ENCODE peak calls at places on chromosomes 12 and 14, in eight cellular contexts. W is WERI-Rb-1, Y is A549, F is stomach, T is neural progenitor cell, X is fibroblast of lung, L is H9, G is prostate gland. K is an unnamed sample.

GRCh38 chr12:96112733-96113132 is 77.3 kb upstream of the LTA4H start:
- DNase-seq in W (no peak), Y (no peak), F (peak; percentile 47), T (no peak), X (no peak), L (no peak), G (no peak), K (no peak)

GRCh38 chr14:58738189-58738836 is 100.6 kb downstream of the DACT1 start:
- DNase-seq in W (no peak), Y (peak; percentile 50), F (no peak), T (no peak), X (peak; percentile 96), L (no peak), G (no peak), K (peak; percentile 30)

GRCh38 chr14:21074398-21075272 is 4.5 kb downstream of the ARHGEF40 start:
- DNase-seq in W (no peak), Y (no peak), F (no peak), T (no peak), X (no peak), L (no peak), G (no peak), K (no peak)

GRCh38 chr14:72738181-72738611 is 155.7 kb downstream of the DPF3 start:
- DNase-seq in W (no peak), Y (no peak), F (peak; percentile 15), T (no peak), X (peak; percentile 40), L (peak; percentile 8), G (no peak), K (no peak)

GRCh38 chr12:27711957-27712356 is 1.3 kb downstream of the MRPS35 start:
- DNase-seq in W (no peak), Y (no peak), F (no peak), T (no peak), X (no peak), L (no peak), G (no peak), K (no peak)

GRCh38 chr12:61993734-61994345 is 266.4 kb upstream of the USP15 start:
- DNase-seq in W (no peak), Y (peak; percentile 43), F (no peak), T (peak; percentile 68), X (no peak), L (no peak), G (no peak), K (peak; percentile 20)

GRCh38 chr12:64099430-64099829 is 122.7 kb downstream of the KICS2 start:
- DNase-seq in W (no peak), Y (peak; percentile 35), F (no peak), T (no peak), X (peak; percentile 99), L (no peak), G (no peak), K (peak; percentile 74)

GRCh38 chr14:52949711-52950409 is 990 bp downstream of the FERMT2 start:
- DNase-seq in W (no peak), Y (peak; percentile 48), F (no peak), T (peak; percentile 22), X (peak; percentile 70), L (no peak), G (peak; percentile 47), K (peak; percentile 51)

GRCh38 chr12:124194521-124195225 is 100.2 kb upstream of the RFLNA start:
- DNase-seq in W (peak; percentile 64), Y (no peak), F (peak; percentile 67), T (no peak), X (no peak), L (no peak), G (no peak), K (no peak)

GRCh38 chr14:75442642-75443041 is 14.8 kb downstream of the JDP2 start:
- DNase-seq in W (no peak), Y (no peak), F (no peak), T (no peak), X (peak; percentile 52), L (no peak), G (no peak), K (no peak)

GRCh38 chr12:124507188-124508109 is 60.0 kb downstream of the NCOR2 start:
- DNase-seq in W (no peak), Y (no peak), F (no peak), T (peak; percentile 33), X (peak; percentile 59), L (no peak), G (no peak), K (no peak)

GRCh38 chr14:103625361-103626095 is 3.5 kb upstream of the KLC1 start:
- DNase-seq in W (no peak), Y (no peak), F (no peak), T (no peak), X (no peak), L (no peak), G (no peak), K (no peak)

GRCh38 chr14:61147369-61147897 is 133.7 kb downstream of the TMEM30B start:
- DNase-seq in W (no peak), Y (no peak), F (no peak), T (no peak), X (peak; percentile 84), L (no peak), G (no peak), K (no peak)

GRCh38 chr12:132711169-132711843 is 664 bp downstream of the PGAM5 start:
- DNase-seq in W (peak; percentile 24), Y (no peak), F (peak; percentile 34), T (peak; percentile 52), X (peak; percentile 45), L (no peak), G (no peak), K (no peak)

GRCh38 chr12:14618990-14619389 is 51.3 kb upstream of the PLBD1 start:
- DNase-seq in W (peak; percentile 16), Y (peak; percentile 37), F (no peak), T (peak; percentile 24), X (peak; percentile 13), L (no peak), G (no peak), K (peak; percentile 20)

GRCh38 chr14:66114071-66114470 is 372.1 kb upstream of the CCDC196 start:
- DNase-seq in W (no peak), Y (no peak), F (no peak), T (peak; percentile 40), X (no peak), L (no peak), G (no peak), K (no peak)

GRCh38 chr12:91940826-91941225 is 204.8 kb downstream of the BTG1 start:
- DNase-seq in W (no peak), Y (no peak), F (no peak), T (no peak), X (no peak), L (no peak), G (no peak), K (no peak)

GRCh38 chr12:100953217-100953616 is 158.6 kb downstream of the ANO4 start:
- DNase-seq in W (no peak), Y (no peak), F (no peak), T (no peak), X (peak; percentile 80), L (no peak), G (no peak), K (no peak)

GRCh38 chr14:20400965-20401593 is 12.2 kb downstream of the TEP1 start:
- DNase-seq in W (no peak), Y (peak; percentile 28), F (no peak), T (no peak), X (peak; percentile 36), L (no peak), G (no peak), K (peak; percentile 85)

GRCh38 chr12:98671459-98671858 is 26.4 kb downstream of the APAF1 start:
- DNase-seq in W (no peak), Y (no peak), F (no peak), T (no peak), X (no peak), L (no peak), G (no peak), K (no peak)

GRCh38 chr12:122006186-122006926 is 15.3 kb upstream of the BCL7A start:
- DNase-seq in W (no peak), Y (no peak), F (no peak), T (no peak), X (no peak), L (no peak), G (no peak), K (no peak)

GRCh38 chr12:120421701-120422100 is 16.2 kb upstream of the COX6A1 start:
- DNase-seq in W (no peak), Y (no peak), F (no peak), T (peak; percentile 57), X (no peak), L (peak; percentile 67), G (no peak), K (no peak)

GRCh38 chr12:61282790-61283575 is 977.2 kb upstream of the USP15 start:
- DNase-seq in W (no peak), Y (no peak), F (no peak), T (no peak), X (peak; percentile 9), L (no peak), G (no peak), K (peak; percentile 60)

GRCh38 chr14:74952697-74953484 is 2.5 kb downstream of the PGF start:
- DNase-seq in W (no peak), Y (no peak), F (no peak), T (no peak), X (no peak), L (no peak), G (no peak), K (no peak)

GRCh38 chr14:23078692-23079116 is 16.2 kb downstream of the ACIN1 start:
- DNase-seq in W (peak; percentile 54), Y (peak; percentile 83), F (peak; percentile 55), T (no peak), X (peak; percentile 94), L (no peak), G (no peak), K (peak; percentile 77)
- TF ChIP-seq CTCF in W (no peak), Y (no peak), F (no peak), T (no peak), X (no peak), L (no peak), G (no peak), K (no peak)

GRCh38 chr12:108648371-108648770 is 14.7 kb upstream of the SELPLG start:
- DNase-seq in W (no peak), Y (no peak), F (no peak), T (no peak), X (no peak), L (peak; percentile 20), G (no peak), K (no peak)
- H3K27ac ChIP-seq in W (no peak overlapping the region), Y (peak overlapping the region; percentile 32), F (no peak overlapping the region), T (peak overlapping the region; percentile 56), X (peak overlapping the region; percentile 48), L (no peak overlapping the region), G (no peak overlapping the region), K (peak overlapping the region; percentile 29)

DNA sequence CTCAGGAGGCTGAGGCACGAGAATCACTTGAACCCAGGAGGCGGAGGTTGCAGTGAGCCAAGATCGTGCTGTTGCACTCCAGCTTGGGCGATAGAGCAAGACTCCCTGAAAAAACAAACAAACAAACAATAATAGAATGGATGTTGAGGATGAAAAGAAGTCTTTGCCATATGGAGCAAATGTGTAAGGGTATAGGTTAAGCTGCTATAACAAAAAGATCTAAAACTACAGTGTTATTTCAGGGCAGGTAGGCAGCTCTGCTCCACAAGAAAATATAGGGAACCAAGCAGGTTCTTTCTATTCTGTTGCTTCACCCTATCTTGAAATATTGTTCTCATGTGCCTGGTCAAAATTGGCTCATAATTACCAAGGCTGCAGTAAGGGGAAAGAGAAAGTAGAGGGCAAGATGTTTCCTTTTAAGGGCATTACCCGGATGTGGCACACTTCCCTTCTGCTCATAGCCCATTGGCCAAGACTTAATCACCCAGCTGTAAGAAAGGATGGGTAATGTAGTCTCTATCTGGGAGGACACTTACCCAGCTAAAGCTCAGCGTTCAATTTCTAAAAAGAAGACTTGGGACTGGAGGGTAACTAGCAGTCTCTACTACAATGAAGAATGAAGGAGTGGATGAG is 23.5 kb downstream of the SDSL start:
- DNase-seq in W (no peak), Y (no peak), F (no peak), T (no peak), X (no peak), L (no peak), G (no peak), K (no peak)
- TF ChIP-seq CTCF in W (no peak), Y (no peak), F (no peak), T (no peak), X (no peak), L (no peak), G (no peak), K (no peak)

GRCh38 chr14:56328021-56328420 is 209.8 kb downstream of the PELI2 start:
- DNase-seq in W (no peak), Y (no peak), F (no peak), T (no peak), X (no peak), L (no peak), G (no peak), K (no peak)
- H3K27ac ChIP-seq in W (no peak overlapping the region), Y (no peak overlapping the region), F (no peak overlapping the region), T (no peak overlapping the region), X (no peak overlapping the region), L (no peak overlapping the region), G (no peak overlapping the region), K (no peak overlapping the region)

K was measured in RWPE1.